ENCODE peak calls at places on chromosomes 7 and 10, in four cellular contexts. H is right cardiac atrium; P is right lobe of liver; W is CD4-positive, alpha-beta memory T cell. R is an unnamed sample.

GRCh38 chr10:54559498-54559897 is 241.5 kb downstream of the PCDH15 start:
- DNase-seq in H (no peak), P (no peak), W (no peak), R (no peak)

GRCh38 chr10:21720090-21720489 is 186.1 kb downstream of the MLLT10 start:
- DNase-seq in H (no peak), P (no peak), W (no peak), R (no peak)

GRCh38 chr10:100745882-100746412 is 565 bp downstream of the PAX2 start:
- DNase-seq in H (no peak), P (no peak), W (no peak), R (no peak)

GRCh38 chr7:133611955-133612354 is 359.1 kb downstream of the EXOC4 start:
- DNase-seq in H (no peak), P (no peak), W (no peak), R (no peak)

GRCh38 chr7:132575336-132575986 is 809 bp downstream of the PLXNA4 start:
- DNase-seq in H (peak; percentile 90), P (peak; percentile 54), W (no peak), R (peak; percentile 12)

GRCh38 chr10:33939892-33940291 is 605.4 kb upstream of the NRP1 start:
- DNase-seq in H (no peak), P (no peak), W (no peak), R (peak; percentile 1)

GRCh38 chr7:75686551-75686950 is 52.2 kb downstream of the HIP1 start:
- DNase-seq in H (no peak), P (no peak), W (no peak), R (no peak)

GRCh38 chr7:13633857-13634256 is 355.6 kb downstream of the ETV1 start:
- DNase-seq in H (no peak), P (no peak), W (no peak), R (no peak)

GRCh38 chr7:22589641-22590141 is 89.7 kb upstream of the STEAP1B start:
- DNase-seq in H (peak; percentile 89), P (no peak), W (no peak), R (no peak)

GRCh38 chr7:27173412-27174076 is 576 bp downstream of the HOXA10 start:
- DNase-seq in H (peak; percentile 62), P (peak; percentile 40), W (no peak), R (no peak)

DNA sequence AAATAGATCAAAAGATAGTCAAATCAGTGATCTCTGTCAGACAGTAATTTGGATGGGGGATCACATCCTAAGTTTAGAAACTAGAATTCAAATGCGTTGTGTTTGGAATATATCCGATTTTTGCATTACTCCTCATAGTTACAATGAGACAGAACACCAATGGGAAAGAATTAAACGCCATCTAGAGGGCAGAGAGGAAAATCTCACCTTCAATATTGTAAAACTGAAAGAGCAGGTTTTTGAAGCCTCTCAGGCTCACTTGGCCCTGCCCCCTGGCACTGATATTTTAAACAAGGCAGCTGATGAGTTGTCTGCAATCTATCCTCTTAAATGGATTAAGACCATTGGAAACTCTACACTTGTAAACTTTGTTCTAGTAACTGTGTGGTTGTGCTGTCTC is 17.7 kb downstream of the FRG2B start:
- DNase-seq in H (no peak), P (no peak), W (peak; percentile 41), R (peak; percentile 27)
- H3K9me3 ChIP-seq in H (no peaks in the 10 kb centered on the region), P (no peaks in the 10 kb centered on the region), W (no peaks in the 10 kb centered on the region), R (no peaks in the 10 kb centered on the region)

GRCh38 chr7:53900856-53901528 is 641.2 kb upstream of the VSTM2A start:
- DNase-seq in H (no peak), P (no peak), W (no peak), R (no peak)
- H3K9me3 ChIP-seq in H (no peaks in the 10 kb centered on the region), P (no peaks in the 10 kb centered on the region), W (peaks cover 2% of the 10 kb centered on the region), R (peaks cover 3% of the 10 kb centered on the region)

GRCh38 chr10:125107972-125108580 is 52.3 kb downstream of the CTBP2 start:
- DNase-seq in H (no peak), P (no peak), W (no peak), R (no peak)
- H3K9me3 ChIP-seq in H (no peaks in the 10 kb centered on the region), P (no peaks in the 10 kb centered on the region), W (no peaks in the 10 kb centered on the region), R (no peaks in the 10 kb centered on the region)

GRCh38 chr10:131777921-131778320 is 122.9 kb upstream of the PPP2R2D start:
- DNase-seq in H (no peak), P (peak; percentile 22), W (no peak), R (no peak)
- H3K9me3 ChIP-seq in H (no peaks in the 10 kb centered on the region), P (no peaks in the 10 kb centered on the region), W (peaks cover 24% of the 10 kb centered on the region), R (no peaks in the 10 kb centered on the region)

DNA sequence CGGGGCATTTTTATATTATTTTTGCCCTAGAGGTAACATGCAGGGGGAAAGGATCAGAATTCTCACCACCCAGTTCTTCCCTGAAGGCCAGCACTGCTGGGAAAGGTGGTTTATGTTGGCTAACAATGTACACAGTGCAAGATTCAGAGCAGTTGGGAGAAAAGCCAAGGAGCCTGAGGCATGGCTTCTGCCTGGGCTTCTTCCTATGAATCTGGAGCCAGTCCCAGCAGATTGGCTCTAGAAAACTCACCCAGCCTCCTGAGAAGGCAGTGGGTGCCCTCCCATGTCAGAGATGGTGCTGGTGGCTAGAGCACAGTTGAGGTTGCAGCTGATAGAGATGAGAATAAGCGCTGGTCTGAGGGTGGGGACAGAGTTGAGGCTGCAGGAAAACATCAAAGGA is 44.7 kb upstream of the GPR26 start:
- DNase-seq in H (no peak), P (no peak), W (no peak), R (no peak)
- H3K9me3 ChIP-seq in H (no peaks in the 10 kb centered on the region), P (no peaks in the 10 kb centered on the region), W (no peaks in the 10 kb centered on the region), R (no peaks in the 10 kb centered on the region)

DNA sequence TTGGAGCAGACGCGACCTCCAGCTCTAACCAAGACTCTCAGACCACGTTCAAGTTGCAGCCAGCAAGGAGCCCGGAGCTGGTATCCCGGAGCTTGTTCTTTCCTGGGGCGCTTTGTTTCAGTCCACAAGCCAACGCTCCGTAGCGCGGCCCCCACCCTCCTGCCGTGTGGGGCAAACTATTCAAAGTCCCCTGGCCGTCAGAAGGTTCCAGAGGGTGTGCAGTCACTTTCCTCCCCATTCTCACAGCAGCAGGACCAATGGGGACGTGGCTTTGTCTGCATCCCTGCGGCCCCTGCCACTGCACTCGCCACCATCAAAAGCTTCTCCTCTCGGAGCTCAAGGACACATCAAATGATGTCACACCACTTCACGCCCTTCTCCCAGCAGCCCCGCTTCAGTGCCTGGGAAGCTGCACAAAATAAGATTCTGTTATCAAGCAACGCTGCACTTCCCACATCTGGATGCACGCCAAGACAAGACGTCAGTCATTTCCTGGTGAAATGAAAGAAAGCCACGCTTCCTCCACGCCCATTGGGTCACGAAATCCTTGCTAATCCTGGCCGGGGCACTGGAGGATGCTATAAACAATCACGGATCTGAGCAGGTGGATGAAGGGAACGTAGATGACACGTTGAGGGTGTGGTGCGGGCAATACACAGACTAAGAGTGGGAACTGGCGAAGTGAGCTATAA is 348.2 kb downstream of the PTPRN2 start:
- DNase-seq in H (peak; percentile 71), P (no peak), W (no peak), R (peak; percentile 86)
- H3K9me3 ChIP-seq in H (no peaks in the 10 kb centered on the region), P (no peaks in the 10 kb centered on the region), W (no peaks in the 10 kb centered on the region), R (no peaks in the 10 kb centered on the region)

R was measured in small intestine.